ENCODE peak calls at places on chromosome 16, in four cellular contexts. Z, R, G and S are unnamed samples.

GRCh38 chr16:87956771-87957279 is 5.6 kb downstream of the BANP start:
- DNase-seq in Z (peak; percentile 77), R (no peak), G (no peak), S (no peak)

GRCh38 chr16:83002351-83003334 is 375.9 kb downstream of the CDH13 start:
- DNase-seq in Z (peak; percentile 57), R (no peak), G (no peak), S (no peak)

GRCh38 chr16:22369221-22369811 is 5.1 kb downstream of the CDR2 start:
- DNase-seq in Z (peak; percentile 71), R (no peak), G (no peak), S (no peak)

GRCh38 chr16:87692176-87692575 is 73.6 kb downstream of the KLHDC4 start:
- DNase-seq in Z (no peak), R (no peak), G (no peak), S (no peak)

GRCh38 chr16:85717393-85718152 is 28.8 kb upstream of the GINS2 start:
- DNase-seq in Z (peak; percentile 67), R (peak; percentile 67), G (no peak), S (peak; percentile 18)

GRCh38 chr16:81632392-81633146 is 146.5 kb upstream of the PLCG2 start:
- DNase-seq in Z (peak; percentile 82), R (no peak), G (no peak), S (no peak)

GRCh38 chr16:31819386-31819785 is 54.2 kb upstream of the ZNF267 start:
- DNase-seq in Z (no peak), R (no peak), G (no peak), S (no peak)

GRCh38 chr16:82924075-82924854 is 297.5 kb downstream of the CDH13 start:
- DNase-seq in Z (no peak), R (no peak), G (no peak), S (no peak)

GRCh38 chr16:82700541-82701240 is 73.9 kb downstream of the CDH13 start:
- DNase-seq in Z (peak; percentile 61), R (no peak), G (no peak), S (no peak)

GRCh38 chr16:11315499-11315898 is 29.8 kb upstream of the RMI2 start:
- DNase-seq in Z (peak; percentile 49), R (no peak), G (peak; percentile 18), S (no peak)

GRCh38 chr16:74743668-74744299 is 30.8 kb downstream of the FA2H start:
- DNase-seq in Z (peak; percentile 80), R (peak; percentile 97), G (no peak), S (no peak)

GRCh38 chr16:10558746-10559641 is 21.4 kb downstream of the EMP2 start:
- DNase-seq in Z (no peak), R (peak; percentile 29), G (peak; percentile 53), S (peak; percentile 11)

GRCh38 chr16:17384473-17384872 is 86.3 kb downstream of the XYLT1 start:
- DNase-seq in Z (no peak), R (no peak), G (no peak), S (no peak)

GRCh38 chr16:66840883-66841282 is 3.3 kb upstream of the CA7 start:
- DNase-seq in Z (no peak), R (no peak), G (no peak), S (no peak)

GRCh38 chr16:81651758-81652718 is 127.1 kb upstream of the PLCG2 start:
- DNase-seq in Z (no peak), R (no peak), G (no peak), S (no peak)

GRCh38 chr16:85436636-85437160 is 176.4 kb upstream of the GSE1 start:
- DNase-seq in Z (peak; percentile 60), R (peak; percentile 83), G (no peak), S (no peak)

GRCh38 chr16:14109782-14110727 is 38.9 kb downstream of the MRTFB start:
- DNase-seq in Z (peak; percentile 47), R (peak; percentile 52), G (no peak), S (no peak)

GRCh38 chr16:75266738-75267630 is 15.6 kb upstream of the BCAR1 start:
- DNase-seq in Z (no peak), R (no peak), G (no peak), S (no peak)

GRCh38 chr16:15970202-15970601 is 20.8 kb downstream of the ABCC1 start:
- DNase-seq in Z (no peak), R (no peak), G (no peak), S (no peak)

GRCh38 chr16:31487720-31488629 is 5.1 kb downstream of the SLC5A2 start:
- DNase-seq in Z (peak; percentile 46), R (peak; percentile 50), G (no peak), S (no peak)

GRCh38 chr16:57041182-57042156 is 50.9 kb upstream of the CPNE2 start:
- DNase-seq in Z (no peak), R (no peak), G (no peak), S (no peak)

GRCh38 chr16:31460582-31461002 is 1.3 kb downstream of the ARMC5 start:
- DNase-seq in Z (peak; percentile 75), R (no peak), G (no peak), S (peak; percentile 80)

GRCh38 chr16:57316390-57317017 is 32.0 kb upstream of the PLLP start:
- DNase-seq in Z (peak; percentile 91), R (no peak), G (peak; percentile 59), S (peak; percentile 81)

GRCh38 chr16:56192644-56192960 is 1.3 kb downstream of the GNAO1 start:
- DNase-seq in Z (no peak), R (no peak), G (no peak), S (no peak)

GRCh38 chr16:67902831-67903230 is 9.8 kb downstream of the PSKH1 start:
- DNase-seq in Z (no peak), R (no peak), G (no peak), S (no peak)

GRCh38 chr16:17469011-17469741 is 1.6 kb downstream of the XYLT1 start:
- DNase-seq in Z (peak; percentile 42), R (no peak), G (peak; percentile 47), S (peak; percentile 35)

GRCh38 chr16:23682181-23682580 is 3.5 kb downstream of the PLK1 start:
- DNase-seq in Z (peak; percentile 67), R (no peak), G (no peak), S (no peak)

GRCh38 chr16:80197790-80198201 is 343.0 kb upstream of the DYNLRB2 start:
- DNase-seq in Z (peak; percentile 76), R (no peak), G (peak; percentile 53), S (peak; percentile 34)

GRCh38 chr16:85882181-85882810 is 16.7 kb upstream of the IRF8 start:
- DNase-seq in Z (no peak), R (no peak), G (no peak), S (no peak)

GRCh38 chr16:24975428-24975889 is 39.7 kb downstream of the ARHGAP17 start:
- DNase-seq in Z (peak; percentile 77), R (no peak), G (peak; percentile 19), S (no peak)

GRCh38 chr16:30491744-30492308 is 19.3 kb downstream of the ITGAL start:
- DNase-seq in Z (peak; percentile 73), R (no peak), G (peak; percentile 48), S (peak; percentile 8)

GRCh38 chr16:23296994-23297393 is 5.1 kb upstream of the SCNN1B start:
- DNase-seq in Z (peak; percentile 31), R (no peak), G (no peak), S (no peak)

DNA sequence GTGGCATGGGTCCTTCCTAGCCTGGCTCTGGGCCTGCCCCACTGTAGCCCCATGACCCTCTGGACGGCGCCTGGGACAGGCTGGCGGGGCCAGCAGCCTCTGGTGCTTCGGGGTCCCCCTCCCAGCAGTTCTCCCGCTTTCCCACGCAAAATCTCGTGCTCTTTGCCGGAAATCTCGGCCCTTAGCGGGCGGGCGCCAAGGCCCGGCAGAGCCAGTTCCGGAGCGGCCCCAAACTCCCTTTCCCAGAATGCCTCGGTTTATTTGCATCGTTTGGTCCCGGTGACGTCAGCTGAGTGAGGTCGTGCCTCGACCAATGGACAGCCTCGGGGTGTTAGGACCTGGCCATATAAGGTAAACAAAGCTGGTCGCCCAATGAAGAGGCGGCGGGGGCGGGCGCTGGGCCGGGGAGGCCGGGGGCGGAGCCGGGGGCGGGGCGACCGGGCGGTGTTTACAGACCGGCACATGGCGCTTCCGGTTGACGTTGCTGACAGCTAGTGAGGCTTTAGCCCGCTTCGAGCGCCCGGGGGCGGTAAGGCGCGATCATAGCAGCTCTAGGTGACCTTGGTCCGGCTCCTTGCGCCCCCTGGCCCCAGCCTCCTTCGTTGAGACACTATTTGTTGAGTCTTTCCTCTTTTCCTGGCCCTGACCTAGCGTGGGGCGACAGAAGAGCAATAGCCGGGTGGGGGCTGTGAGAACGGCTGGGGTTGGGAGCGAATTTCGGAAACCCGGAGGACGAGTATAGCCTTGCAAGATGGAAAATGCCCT is 1.5 kb upstream of the UBALD1 start:
- DNase-seq in Z (peak; percentile 100), R (peak; percentile 100), G (peak; percentile 98), S (peak; percentile 99)
- TF ChIP-seq CTCF in Z (peak; percentile 30), R (no peak), G (peak; percentile 48), S (peak; percentile 35)

DNA sequence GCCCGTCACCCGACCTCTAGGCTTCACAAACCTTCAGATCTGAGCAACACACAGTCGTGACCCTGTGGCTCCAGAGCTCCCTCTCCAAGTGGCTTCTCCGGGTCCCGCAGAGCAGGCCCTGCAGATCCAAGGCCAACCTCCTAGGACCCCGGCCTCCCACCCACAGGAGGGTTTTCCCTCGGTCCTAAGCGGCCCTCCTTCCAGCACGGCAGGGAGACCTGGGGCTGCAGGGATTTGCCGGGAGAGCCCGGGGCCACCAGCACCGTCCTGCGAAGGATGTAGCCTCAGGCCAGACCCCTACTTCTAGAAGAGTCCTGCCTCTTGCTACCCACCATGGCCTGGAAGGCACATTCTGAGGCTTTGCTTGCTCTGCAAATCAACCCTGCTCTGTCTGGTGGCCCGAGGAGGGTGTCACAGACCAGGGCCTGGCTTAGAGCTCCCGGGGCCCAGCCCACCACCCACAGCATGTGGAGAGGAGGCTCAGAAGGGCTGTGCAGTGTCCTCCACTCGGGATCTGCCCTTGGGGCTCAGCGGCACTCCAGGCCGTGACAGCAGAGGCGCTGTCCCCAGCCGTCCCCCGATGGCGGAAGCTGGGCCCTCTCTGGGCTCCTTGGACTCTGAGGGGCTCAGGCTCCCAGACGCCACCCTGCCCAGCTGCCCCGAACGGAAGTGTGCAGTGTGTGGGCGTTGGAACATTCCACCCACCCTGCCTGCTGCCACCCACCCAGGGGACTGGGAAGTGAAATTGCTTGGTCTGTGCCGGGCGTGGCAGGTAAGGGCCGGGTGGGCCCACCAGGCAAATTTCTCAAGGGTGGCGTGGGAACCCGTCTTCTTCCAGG is 28.8 kb upstream of the ACSF3 start:
- DNase-seq in Z (no peak), R (no peak), G (no peak), S (no peak)
- TF ChIP-seq CTCF in Z (no peak), R (no peak), G (no peak), S (no peak)

GRCh38 chr16:48605518-48606110 is 4.4 kb downstream of the N4BP1 start:
- DNase-seq in Z (no peak), R (no peak), G (no peak), S (no peak)

GRCh38 chr16:48607056-48607825 is 2.7 kb downstream of the N4BP1 start:
- DNase-seq in Z (peak; percentile 61), R (no peak), G (no peak), S (no peak)

GRCh38 chr16:48608452-48608851 is 1.5 kb downstream of the N4BP1 start:
- DNase-seq in Z (peak; percentile 41), R (no peak), G (no peak), S (no peak)

GRCh38 chr16:48602357-48603014 is 7.5 kb downstream of the N4BP1 start:
- DNase-seq in Z (no peak), R (no peak), G (no peak), S (no peak)

GRCh38 chr16:48603647-48604376 is 6.2 kb downstream of the N4BP1 start:
- DNase-seq in Z (no peak), R (no peak), G (no peak), S (no peak)
- TF ChIP-seq CTCF in Z (peak; percentile 5), R (no peak), G (no peak), S (no peak)

GRCh38 chr16:1486551-1487390 is 2.0 kb downstream of the PTX4 start:
- DNase-seq in Z (no peak), R (no peak), G (no peak), S (no peak)
- TF ChIP-seq CTCF in Z (no peak), R (no peak), G (no peak), S (no peak)